ENCODE peak calls at places on chromosomes 3 and 15, in ten cellular contexts. One of them, this sample, is unnamed.

GRCh38 chr15:26873846-26874245 is 7.0 kb downstream of the GABRA5 start:
- DNase-seq in left ventricle myocardium inferior: peak; percentile 42
- DNase-seq in esophagus muscularis mucosa: peak; percentile 91
- DNase-seq in adrenal gland: peak; percentile 38
- DNase-seq in fibroblast of lung: peak; percentile 36
- DNase-seq in PC-9: no peak
- DNase-seq in CD8-positive, alpha-beta memory T cell: no peak
- DNase-seq in neural progenitor cell: no peak
- DNase-seq in stomach: no peak
- DNase-seq in astrocyte: peak; percentile 65
- DNase-seq in this sample: no peak

GRCh38 chr3:165683947-165684346 is 153.3 kb downstream of the BCHE start:
- DNase-seq in neural progenitor cell: no peak
- DNase-seq in astrocyte: no peak
- DNase-seq in adrenal gland: no peak
- DNase-seq in fibroblast of lung: peak; percentile 22
- DNase-seq in stomach: no peak
- DNase-seq in CD8-positive, alpha-beta memory T cell: no peak
- DNase-seq in left ventricle myocardium inferior: no peak
- DNase-seq in esophagus muscularis mucosa: no peak
- DNase-seq in PC-9: no peak
- DNase-seq in this sample: no peak

GRCh38 chr3:119019767-119020518 is 14.7 kb downstream of the IGSF11 start:
- DNase-seq in CD8-positive, alpha-beta memory T cell: no peak
- DNase-seq in fibroblast of lung: no peak
- DNase-seq in neural progenitor cell: no peak
- DNase-seq in left ventricle myocardium inferior: no peak
- DNase-seq in adrenal gland: no peak
- DNase-seq in stomach: no peak
- DNase-seq in astrocyte: no peak
- DNase-seq in esophagus muscularis mucosa: no peak
- DNase-seq in PC-9: no peak
- DNase-seq in this sample: no peak

GRCh38 chr15:67098768-67099282 is 33.4 kb downstream of the SMAD3 start:
- DNase-seq in PC-9: no peak
- DNase-seq in left ventricle myocardium inferior: no peak
- DNase-seq in fibroblast of lung: no peak
- DNase-seq in neural progenitor cell: no peak
- DNase-seq in adrenal gland: no peak
- DNase-seq in astrocyte: no peak
- DNase-seq in CD8-positive, alpha-beta memory T cell: no peak
- DNase-seq in stomach: no peak
- DNase-seq in esophagus muscularis mucosa: no peak
- DNase-seq in this sample: no peak

GRCh38 chr15:49178477-49178876 is 8.4 kb downstream of the GALK2 start:
- DNase-seq in fibroblast of lung: no peak
- DNase-seq in neural progenitor cell: no peak
- DNase-seq in CD8-positive, alpha-beta memory T cell: no peak
- DNase-seq in stomach: no peak
- DNase-seq in astrocyte: no peak
- DNase-seq in PC-9: no peak
- DNase-seq in esophagus muscularis mucosa: no peak
- DNase-seq in left ventricle myocardium inferior: no peak
- DNase-seq in adrenal gland: no peak
- DNase-seq in this sample: no peak

GRCh38 chr3:147393261-147393964 is 12.9 kb downstream of the ZIC4 start:
- DNase-seq in neural progenitor cell: peak; percentile 79
- DNase-seq in PC-9: no peak
- DNase-seq in astrocyte: no peak
- DNase-seq in adrenal gland: no peak
- DNase-seq in CD8-positive, alpha-beta memory T cell: no peak
- DNase-seq in fibroblast of lung: no peak
- DNase-seq in left ventricle myocardium inferior: no peak
- DNase-seq in stomach: no peak
- DNase-seq in esophagus muscularis mucosa: no peak
- DNase-seq in this sample: peak; percentile 91

GRCh38 chr15:37979597-37979996 is 45.2 kb downstream of the TMCO5A start:
- DNase-seq in CD8-positive, alpha-beta memory T cell: no peak
- DNase-seq in stomach: no peak
- DNase-seq in neural progenitor cell: no peak
- DNase-seq in adrenal gland: no peak
- DNase-seq in esophagus muscularis mucosa: no peak
- DNase-seq in fibroblast of lung: no peak
- DNase-seq in left ventricle myocardium inferior: no peak
- DNase-seq in astrocyte: no peak
- DNase-seq in PC-9: no peak
- DNase-seq in this sample: no peak

GRCh38 chr3:12287727-12288465 is 974 bp upstream of the PPARG start:
- DNase-seq in esophagus muscularis mucosa: no peak
- DNase-seq in neural progenitor cell: peak; percentile 78
- DNase-seq in fibroblast of lung: peak; percentile 47
- DNase-seq in PC-9: no peak
- DNase-seq in adrenal gland: no peak
- DNase-seq in astrocyte: no peak
- DNase-seq in left ventricle myocardium inferior: peak; percentile 56
- DNase-seq in CD8-positive, alpha-beta memory T cell: no peak
- DNase-seq in stomach: peak; percentile 63
- DNase-seq in this sample: peak; percentile 23

GRCh38 chr3:140717915-140718314 is 40.1 kb downstream of the TRIM42 start:
- DNase-seq in fibroblast of lung: no peak
- DNase-seq in stomach: no peak
- DNase-seq in esophagus muscularis mucosa: no peak
- DNase-seq in astrocyte: no peak
- DNase-seq in neural progenitor cell: no peak
- DNase-seq in left ventricle myocardium inferior: no peak
- DNase-seq in adrenal gland: no peak
- DNase-seq in PC-9: no peak
- DNase-seq in CD8-positive, alpha-beta memory T cell: no peak
- DNase-seq in this sample: no peak

GRCh38 chr3:186789554-186790260 is 6.3 kb downstream of the EIF4A2 start:
- DNase-seq in stomach: no peak
- DNase-seq in adrenal gland: no peak
- DNase-seq in left ventricle myocardium inferior: no peak
- DNase-seq in neural progenitor cell: no peak
- DNase-seq in CD8-positive, alpha-beta memory T cell: no peak
- DNase-seq in esophagus muscularis mucosa: no peak
- DNase-seq in PC-9: no peak
- DNase-seq in astrocyte: no peak
- DNase-seq in fibroblast of lung: no peak
- DNase-seq in this sample: no peak

GRCh38 chr3:30448436-30448835 is 158.0 kb upstream of the TGFBR2 start:
- DNase-seq in neural progenitor cell: no peak
- DNase-seq in esophagus muscularis mucosa: no peak
- DNase-seq in adrenal gland: no peak
- DNase-seq in stomach: no peak
- DNase-seq in astrocyte: no peak
- DNase-seq in fibroblast of lung: peak; percentile 29
- DNase-seq in CD8-positive, alpha-beta memory T cell: no peak
- DNase-seq in PC-9: no peak
- DNase-seq in left ventricle myocardium inferior: no peak
- DNase-seq in this sample: no peak

GRCh38 chr3:173932624-173933023 is 535.1 kb downstream of the NLGN1 start:
- DNase-seq in esophagus muscularis mucosa: no peak
- DNase-seq in astrocyte: peak; percentile 82
- DNase-seq in stomach: no peak
- DNase-seq in fibroblast of lung: peak; percentile 45
- DNase-seq in neural progenitor cell: no peak
- DNase-seq in CD8-positive, alpha-beta memory T cell: no peak
- DNase-seq in adrenal gland: no peak
- DNase-seq in PC-9: no peak
- DNase-seq in left ventricle myocardium inferior: no peak
- DNase-seq in this sample: no peak

GRCh38 chr15:86685263-86685662 is 605.6 kb downstream of the AGBL1 start:
- DNase-seq in fibroblast of lung: no peak
- DNase-seq in left ventricle myocardium inferior: no peak
- DNase-seq in neural progenitor cell: no peak
- DNase-seq in stomach: no peak
- DNase-seq in PC-9: no peak
- DNase-seq in astrocyte: no peak
- DNase-seq in esophagus muscularis mucosa: no peak
- DNase-seq in CD8-positive, alpha-beta memory T cell: no peak
- DNase-seq in adrenal gland: no peak
- DNase-seq in this sample: no peak

DNA sequence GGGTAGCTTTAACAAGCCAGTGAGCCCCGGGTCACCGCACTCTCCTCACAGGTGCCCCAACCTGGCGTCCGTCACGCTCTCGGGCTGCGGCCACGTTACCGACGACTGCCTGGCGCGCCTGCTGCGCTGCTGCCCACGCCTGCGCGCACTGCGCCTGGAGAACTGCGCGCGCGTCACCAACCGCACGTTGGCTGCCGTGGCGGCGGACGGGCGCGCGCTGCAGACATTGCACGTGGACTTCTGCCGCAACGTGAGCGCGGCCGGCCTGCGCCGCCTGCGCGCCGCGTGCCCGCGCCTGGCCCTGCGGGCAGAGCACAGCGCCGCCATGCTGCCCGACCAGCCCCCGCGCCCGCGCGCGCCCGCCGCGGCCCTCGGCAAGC is 3.4 kb downstream of the FBXL22 start:
- DNase-seq in astrocyte: peak; percentile 91
- DNase-seq in fibroblast of lung: peak; percentile 92
- DNase-seq in PC-9: peak; percentile 63
- DNase-seq in stomach: peak; percentile 94
- DNase-seq in left ventricle myocardium inferior: peak; percentile 88
- DNase-seq in CD8-positive, alpha-beta memory T cell: peak; percentile 94
- DNase-seq in neural progenitor cell: peak; percentile 87
- DNase-seq in adrenal gland: peak; percentile 91
- DNase-seq in esophagus muscularis mucosa: peak; percentile 93
- DNase-seq in this sample: peak; percentile 90
- H3K27ac ChIP-seq in astrocyte: peak overlapping the region; percentile 78
- H3K27ac ChIP-seq in fibroblast of lung: peak overlapping the region; percentile 64
- H3K27ac ChIP-seq in PC-9: peak overlapping the region; percentile 56
- H3K27ac ChIP-seq in stomach: peak overlapping the region; percentile 95
- H3K27ac ChIP-seq in left ventricle myocardium inferior: peak overlapping the region; percentile 93
- H3K27ac ChIP-seq in CD8-positive, alpha-beta memory T cell: peak overlapping the region; percentile 84
- H3K27ac ChIP-seq in neural progenitor cell: no peak overlapping the region
- H3K27ac ChIP-seq in adrenal gland: peak overlapping the region; percentile 90
- H3K27ac ChIP-seq in esophagus muscularis mucosa: peak overlapping the region; percentile 89
- H3K27ac ChIP-seq in this sample: peak overlapping the region; percentile 82

DNA sequence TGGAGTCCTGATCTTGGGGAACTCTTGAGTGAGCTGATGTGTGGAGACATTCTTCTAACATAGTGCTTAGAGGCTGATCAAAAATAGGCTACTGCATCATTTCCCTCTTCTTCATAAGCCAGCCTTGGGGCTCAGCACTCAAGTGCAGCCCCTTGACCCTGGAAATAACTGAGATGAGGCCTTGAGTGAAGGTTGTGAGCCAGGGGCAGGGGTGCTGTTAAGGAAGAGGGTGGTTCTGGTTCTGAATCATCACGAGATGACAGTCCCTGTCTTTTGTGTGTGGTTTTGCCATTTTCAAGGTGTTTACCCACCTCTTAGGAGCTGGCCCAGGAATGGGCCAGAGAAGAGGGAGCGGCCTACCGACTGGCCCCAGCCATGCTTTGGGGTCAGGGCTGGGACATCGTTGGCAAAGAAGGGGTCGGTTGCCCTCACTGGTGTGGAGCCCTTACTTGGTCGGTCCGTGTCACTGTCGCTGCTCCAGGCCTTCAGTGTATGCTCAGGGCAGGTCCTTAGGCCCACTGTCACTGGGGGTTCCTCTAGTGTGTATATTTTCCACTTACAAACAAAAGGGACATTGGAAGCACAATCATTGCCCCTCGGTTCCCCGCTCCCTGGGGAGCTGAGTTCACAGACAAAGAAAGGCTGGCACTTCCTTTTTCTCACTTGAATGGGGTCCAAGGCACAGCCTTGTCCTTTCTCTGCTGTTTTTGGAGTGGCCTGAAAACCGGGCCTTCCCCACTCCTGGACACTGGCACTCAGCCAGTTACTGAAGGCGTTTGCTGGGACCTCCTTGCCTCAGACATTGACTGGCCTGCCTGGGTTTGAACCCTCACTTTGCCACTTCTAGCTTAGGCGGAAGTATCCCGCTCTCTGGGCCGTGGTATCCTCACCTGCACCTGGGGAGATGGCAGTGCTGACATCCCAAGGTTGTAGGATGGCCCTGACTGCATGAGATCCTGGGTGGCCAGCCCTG is 46.6 kb downstream of the SLC6A6 start:
- DNase-seq in PC-9: no peak
- DNase-seq in esophagus muscularis mucosa: no peak
- DNase-seq in left ventricle myocardium inferior: no peak
- DNase-seq in CD8-positive, alpha-beta memory T cell: no peak
- DNase-seq in adrenal gland: no peak
- DNase-seq in stomach: no peak
- DNase-seq in neural progenitor cell: no peak
- DNase-seq in fibroblast of lung: no peak
- DNase-seq in astrocyte: no peak
- DNase-seq in this sample: no peak
- H3K36me3 ChIP-seq in PC-9: peaks cover 40% of the 10 kb centered on the region
- H3K36me3 ChIP-seq in esophagus muscularis mucosa: peaks cover 28% of the 10 kb centered on the region
- H3K36me3 ChIP-seq in left ventricle myocardium inferior: peaks cover 49% of the 10 kb centered on the region
- H3K36me3 ChIP-seq in CD8-positive, alpha-beta memory T cell: peaks cover 46% of the 10 kb centered on the region
- H3K36me3 ChIP-seq in adrenal gland: no peaks in the 10 kb centered on the region
- H3K36me3 ChIP-seq in stomach: peaks cover 39% of the 10 kb centered on the region
- H3K36me3 ChIP-seq in neural progenitor cell: peaks cover 6% of the 10 kb centered on the region
- H3K36me3 ChIP-seq in fibroblast of lung: peaks cover 14% of the 10 kb centered on the region
- H3K36me3 ChIP-seq in astrocyte: peaks cover 15% of the 10 kb centered on the region
- H3K36me3 ChIP-seq in this sample: peaks cover 52% of the 10 kb centered on the region

GRCh38 chr3:8869613-8870012 is 93.7 kb downstream of the RAD18 start:
- DNase-seq in fibroblast of lung: peak; percentile 74
- DNase-seq in adrenal gland: no peak
- DNase-seq in stomach: no peak
- DNase-seq in esophagus muscularis mucosa: no peak
- DNase-seq in neural progenitor cell: no peak
- DNase-seq in astrocyte: peak; percentile 100
- DNase-seq in CD8-positive, alpha-beta memory T cell: no peak
- DNase-seq in PC-9: peak; percentile 98
- DNase-seq in left ventricle myocardium inferior: no peak
- DNase-seq in this sample: no peak
- H3K27ac ChIP-seq in fibroblast of lung: peak overlapping the region; percentile 74
- H3K27ac ChIP-seq in adrenal gland: no peak overlapping the region
- H3K27ac ChIP-seq in stomach: no peak overlapping the region
- H3K27ac ChIP-seq in esophagus muscularis mucosa: no peak overlapping the region
- H3K27ac ChIP-seq in neural progenitor cell: no peak overlapping the region
- H3K27ac ChIP-seq in astrocyte: peak overlapping the region; percentile 97
- H3K27ac ChIP-seq in CD8-positive, alpha-beta memory T cell: no peak overlapping the region
- H3K27ac ChIP-seq in PC-9: peak overlapping the region; percentile 94
- H3K27ac ChIP-seq in left ventricle myocardium inferior: no peak overlapping the region
- H3K27ac ChIP-seq in this sample: no peak overlapping the region

DNA sequence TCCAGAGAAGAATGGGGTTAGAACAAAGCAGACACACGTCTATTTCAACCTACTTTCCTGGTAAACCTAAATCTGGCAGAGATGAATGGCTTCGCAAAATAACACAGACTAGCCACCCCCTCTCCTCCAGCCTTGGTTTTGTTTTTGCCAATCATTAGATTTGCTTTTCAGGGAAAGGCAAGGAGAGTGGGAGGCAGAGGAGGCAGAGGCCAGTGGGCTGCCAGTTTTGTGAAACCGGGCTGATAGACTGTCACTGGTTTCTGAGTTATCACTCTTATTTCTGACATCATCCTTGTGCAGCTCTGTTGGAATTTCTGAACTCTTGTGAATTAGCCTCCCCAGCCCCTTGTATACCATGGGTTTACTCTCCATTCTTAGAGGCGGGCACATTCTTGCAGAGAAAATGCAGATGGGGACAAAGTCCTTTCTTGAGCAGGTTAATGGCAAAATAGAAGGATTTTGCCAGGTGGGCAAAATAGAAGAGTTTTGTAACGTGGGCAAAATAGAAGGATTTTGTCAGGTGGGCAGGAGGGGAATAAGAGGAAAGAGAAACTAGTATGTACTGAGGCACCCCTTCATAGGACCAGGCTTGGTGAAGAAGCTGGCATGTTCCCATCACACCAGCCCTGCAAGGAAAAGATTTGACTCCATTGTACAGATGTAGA is 3.2 kb upstream of the FEM1B start:
- DNase-seq in astrocyte: no peak
- DNase-seq in adrenal gland: no peak
- DNase-seq in CD8-positive, alpha-beta memory T cell: no peak
- DNase-seq in esophagus muscularis mucosa: no peak
- DNase-seq in PC-9: no peak
- DNase-seq in left ventricle myocardium inferior: no peak
- DNase-seq in stomach: no peak
- DNase-seq in neural progenitor cell: no peak
- DNase-seq in fibroblast of lung: no peak
- DNase-seq in this sample: no peak
- H3K36me3 ChIP-seq in astrocyte: no peaks in the 10 kb centered on the region
- H3K36me3 ChIP-seq in adrenal gland: no peaks in the 10 kb centered on the region
- H3K36me3 ChIP-seq in CD8-positive, alpha-beta memory T cell: no peaks in the 10 kb centered on the region
- H3K36me3 ChIP-seq in esophagus muscularis mucosa: no peaks in the 10 kb centered on the region
- H3K36me3 ChIP-seq in PC-9: peaks cover 4% of the 10 kb centered on the region
- H3K36me3 ChIP-seq in left ventricle myocardium inferior: no peaks in the 10 kb centered on the region
- H3K36me3 ChIP-seq in stomach: no peaks in the 10 kb centered on the region
- H3K36me3 ChIP-seq in neural progenitor cell: no peaks in the 10 kb centered on the region
- H3K36me3 ChIP-seq in fibroblast of lung: no peaks in the 10 kb centered on the region
- H3K36me3 ChIP-seq in this sample: peaks cover 13% of the 10 kb centered on the region

This sample was measured in WERI-Rb-1.